ENCODE peak calls at places on chromosomes 1 and 21, in nine cellular contexts. One of them, this sample, is unnamed.
A peak's percentile ranks its signal among the peaks of the same experiment; 100 is the strongest.

GRCh38 chr1:205667909-205668643 is 12.2 kb downstream of the SLC45A3 start:
- DNase-seq in NCI-H1092: no peak
- DNase-seq in cardiac muscle cell: no peak
- DNase-seq in IMR-90: no peak
- DNase-seq in lower lobe of right lung: no peak
- DNase-seq in CD8-positive, alpha-beta memory T cell: no peak
- DNase-seq in CD8-positive, alpha-beta T cell: no peak
- DNase-seq in mesothelial cell of epicardium: no peak
- DNase-seq in neural crest cell: peak; percentile 40
- DNase-seq in this sample: peak; percentile 63

GRCh38 chr1:109392788-109393580 is 4.7 kb downstream of the SORT1 start:
- DNase-seq in NCI-H1092: no peak
- DNase-seq in cardiac muscle cell: peak; percentile 65
- DNase-seq in IMR-90: peak; percentile 81
- DNase-seq in lower lobe of right lung: peak; percentile 78
- DNase-seq in CD8-positive, alpha-beta memory T cell: no peak
- DNase-seq in CD8-positive, alpha-beta T cell: no peak
- DNase-seq in mesothelial cell of epicardium: no peak
- DNase-seq in neural crest cell: peak; percentile 33
- DNase-seq in this sample: no peak

GRCh38 chr1:85149805-85150204 is 51.0 kb downstream of the SYDE2 start:
- DNase-seq in NCI-H1092: no peak
- DNase-seq in cardiac muscle cell: no peak
- DNase-seq in IMR-90: no peak
- DNase-seq in lower lobe of right lung: no peak
- DNase-seq in CD8-positive, alpha-beta memory T cell: no peak
- DNase-seq in CD8-positive, alpha-beta T cell: no peak
- DNase-seq in mesothelial cell of epicardium: no peak
- DNase-seq in neural crest cell: no peak
- DNase-seq in this sample: no peak

GRCh38 chr1:151993084-151993733 is 450 bp downstream of the S100A10 start:
- DNase-seq in NCI-H1092: no peak
- DNase-seq in cardiac muscle cell: peak; percentile 29
- DNase-seq in IMR-90: no peak
- DNase-seq in lower lobe of right lung: peak; percentile 73
- DNase-seq in CD8-positive, alpha-beta memory T cell: peak; percentile 27
- DNase-seq in CD8-positive, alpha-beta T cell: peak; percentile 39
- DNase-seq in mesothelial cell of epicardium: no peak
- DNase-seq in neural crest cell: no peak
- DNase-seq in this sample: no peak

GRCh38 chr1:151839457-151840409 is at the start of gene C2CD4D:
- DNase-seq in NCI-H1092: peak; percentile 80
- DNase-seq in cardiac muscle cell: peak; percentile 64
- DNase-seq in IMR-90: no peak
- DNase-seq in lower lobe of right lung: peak; percentile 68
- DNase-seq in CD8-positive, alpha-beta memory T cell: peak; percentile 69
- DNase-seq in CD8-positive, alpha-beta T cell: peak; percentile 66
- DNase-seq in mesothelial cell of epicardium: peak; percentile 37
- DNase-seq in neural crest cell: peak; percentile 66
- DNase-seq in this sample: peak; percentile 88

GRCh38 chr1:241934181-241934815 is 23.3 kb upstream of the BECN2 start:
- DNase-seq in NCI-H1092: peak; percentile 24
- DNase-seq in cardiac muscle cell: peak; percentile 1
- DNase-seq in IMR-90: no peak
- DNase-seq in lower lobe of right lung: no peak
- DNase-seq in CD8-positive, alpha-beta memory T cell: no peak
- DNase-seq in CD8-positive, alpha-beta T cell: no peak
- DNase-seq in mesothelial cell of epicardium: peak; percentile 27
- DNase-seq in neural crest cell: peak; percentile 36
- DNase-seq in this sample: no peak

GRCh38 chr21:37551406-37552355 is 185.1 kb downstream of the DYRK1A start:
- DNase-seq in NCI-H1092: peak; percentile 52
- DNase-seq in cardiac muscle cell: peak; percentile 82
- DNase-seq in IMR-90: no peak
- DNase-seq in lower lobe of right lung: peak; percentile 60
- DNase-seq in CD8-positive, alpha-beta memory T cell: no peak
- DNase-seq in CD8-positive, alpha-beta T cell: no peak
- DNase-seq in mesothelial cell of epicardium: no peak
- DNase-seq in neural crest cell: no peak
- DNase-seq in this sample: no peak

GRCh38 chr1:241560511-241561187 is 28.5 kb downstream of the KMO start:
- DNase-seq in NCI-H1092: no peak
- DNase-seq in cardiac muscle cell: no peak
- DNase-seq in IMR-90: no peak
- DNase-seq in lower lobe of right lung: no peak
- DNase-seq in CD8-positive, alpha-beta memory T cell: no peak
- DNase-seq in CD8-positive, alpha-beta T cell: no peak
- DNase-seq in mesothelial cell of epicardium: no peak
- DNase-seq in neural crest cell: no peak
- DNase-seq in this sample: no peak

GRCh38 chr1:14598498-14599172 is at the start of gene KAZN:
- DNase-seq in NCI-H1092: peak; percentile 58
- DNase-seq in cardiac muscle cell: no peak
- DNase-seq in IMR-90: no peak
- DNase-seq in lower lobe of right lung: peak; percentile 47
- DNase-seq in CD8-positive, alpha-beta memory T cell: no peak
- DNase-seq in CD8-positive, alpha-beta T cell: no peak
- DNase-seq in mesothelial cell of epicardium: peak; percentile 67
- DNase-seq in neural crest cell: peak; percentile 63
- DNase-seq in this sample: no peak

GRCh38 chr1:9639190-9639589 is 12.3 kb upstream of the PIK3CD start:
- DNase-seq in NCI-H1092: no peak
- DNase-seq in cardiac muscle cell: no peak
- DNase-seq in IMR-90: no peak
- DNase-seq in lower lobe of right lung: no peak
- DNase-seq in CD8-positive, alpha-beta memory T cell: no peak
- DNase-seq in CD8-positive, alpha-beta T cell: no peak
- DNase-seq in mesothelial cell of epicardium: no peak
- DNase-seq in neural crest cell: no peak
- DNase-seq in this sample: no peak

GRCh38 chr1:37722181-37723071 is 30.1 kb downstream of the CDCA8 start:
- DNase-seq in NCI-H1092: no peak
- DNase-seq in cardiac muscle cell: no peak
- DNase-seq in IMR-90: no peak
- DNase-seq in lower lobe of right lung: no peak
- DNase-seq in CD8-positive, alpha-beta memory T cell: no peak
- DNase-seq in CD8-positive, alpha-beta T cell: no peak
- DNase-seq in mesothelial cell of epicardium: no peak
- DNase-seq in neural crest cell: no peak
- DNase-seq in this sample: no peak

GRCh38 chr1:93215322-93215721 is 34.8 kb downstream of the CCDC18 start:
- DNase-seq in NCI-H1092: no peak
- DNase-seq in cardiac muscle cell: no peak
- DNase-seq in IMR-90: no peak
- DNase-seq in lower lobe of right lung: no peak
- DNase-seq in CD8-positive, alpha-beta memory T cell: no peak
- DNase-seq in CD8-positive, alpha-beta T cell: no peak
- DNase-seq in mesothelial cell of epicardium: no peak
- DNase-seq in neural crest cell: no peak
- DNase-seq in this sample: no peak

GRCh38 chr1:41898191-41898713 is 20.5 kb downstream of the HIVEP3 start:
- DNase-seq in NCI-H1092: no peak
- DNase-seq in cardiac muscle cell: peak; percentile 83
- DNase-seq in IMR-90: peak; percentile 62
- DNase-seq in lower lobe of right lung: no peak
- DNase-seq in CD8-positive, alpha-beta memory T cell: peak; percentile 54
- DNase-seq in CD8-positive, alpha-beta T cell: peak; percentile 62
- DNase-seq in mesothelial cell of epicardium: no peak
- DNase-seq in neural crest cell: no peak
- DNase-seq in this sample: no peak

GRCh38 chr1:227712648-227713047 is 22.5 kb downstream of the JMJD4 start:
- DNase-seq in NCI-H1092: no peak
- DNase-seq in cardiac muscle cell: no peak
- DNase-seq in IMR-90: no peak
- DNase-seq in lower lobe of right lung: no peak
- DNase-seq in CD8-positive, alpha-beta memory T cell: no peak
- DNase-seq in CD8-positive, alpha-beta T cell: no peak
- DNase-seq in mesothelial cell of epicardium: no peak
- DNase-seq in neural crest cell: no peak
- DNase-seq in this sample: no peak

GRCh38 chr1:168465942-168466702 is 77.7 kb downstream of the XCL2 start:
- DNase-seq in NCI-H1092: peak; percentile 64
- DNase-seq in cardiac muscle cell: peak; percentile 82
- DNase-seq in IMR-90: peak; percentile 46
- DNase-seq in lower lobe of right lung: no peak
- DNase-seq in CD8-positive, alpha-beta memory T cell: no peak
- DNase-seq in CD8-positive, alpha-beta T cell: peak; percentile 20
- DNase-seq in mesothelial cell of epicardium: peak; percentile 57
- DNase-seq in neural crest cell: no peak
- DNase-seq in this sample: no peak

GRCh38 chr1:238177960-238178359 is 287.2 kb upstream of the ZP4 start:
- DNase-seq in NCI-H1092: no peak
- DNase-seq in cardiac muscle cell: no peak
- DNase-seq in IMR-90: no peak
- DNase-seq in lower lobe of right lung: no peak
- DNase-seq in CD8-positive, alpha-beta memory T cell: no peak
- DNase-seq in CD8-positive, alpha-beta T cell: no peak
- DNase-seq in mesothelial cell of epicardium: no peak
- DNase-seq in neural crest cell: no peak
- DNase-seq in this sample: no peak

GRCh38 chr1:218394416-218394815 is 49.3 kb downstream of the TGFB2 start:
- DNase-seq in NCI-H1092: peak; percentile 42
- DNase-seq in cardiac muscle cell: no peak
- DNase-seq in IMR-90: no peak
- DNase-seq in lower lobe of right lung: no peak
- DNase-seq in CD8-positive, alpha-beta memory T cell: no peak
- DNase-seq in CD8-positive, alpha-beta T cell: no peak
- DNase-seq in mesothelial cell of epicardium: no peak
- DNase-seq in neural crest cell: no peak
- DNase-seq in this sample: no peak

GRCh38 chr1:239593527-239593926 is 207.2 kb downstream of the CHRM3 start:
- DNase-seq in NCI-H1092: no peak
- DNase-seq in cardiac muscle cell: no peak
- DNase-seq in IMR-90: no peak
- DNase-seq in lower lobe of right lung: no peak
- DNase-seq in CD8-positive, alpha-beta memory T cell: no peak
- DNase-seq in CD8-positive, alpha-beta T cell: no peak
- DNase-seq in mesothelial cell of epicardium: no peak
- DNase-seq in neural crest cell: no peak
- DNase-seq in this sample: no peak

GRCh38 chr1:227844320-227845114 is 29.0 kb downstream of the PRSS38 start:
- DNase-seq in NCI-H1092: no peak
- DNase-seq in cardiac muscle cell: no peak
- DNase-seq in IMR-90: no peak
- DNase-seq in lower lobe of right lung: no peak
- DNase-seq in CD8-positive, alpha-beta memory T cell: no peak
- DNase-seq in CD8-positive, alpha-beta T cell: no peak
- DNase-seq in mesothelial cell of epicardium: no peak
- DNase-seq in neural crest cell: no peak
- DNase-seq in this sample: no peak

GRCh38 chr1:116340506-116341240 is 32.4 kb upstream of the ATP1A1 start:
- DNase-seq in NCI-H1092: no peak
- DNase-seq in cardiac muscle cell: no peak
- DNase-seq in IMR-90: no peak
- DNase-seq in lower lobe of right lung: no peak
- DNase-seq in CD8-positive, alpha-beta memory T cell: no peak
- DNase-seq in CD8-positive, alpha-beta T cell: no peak
- DNase-seq in mesothelial cell of epicardium: no peak
- DNase-seq in neural crest cell: no peak
- DNase-seq in this sample: no peak

GRCh38 chr1:118158918-118159317 is 26.1 kb downstream of the SPAG17 start:
- DNase-seq in NCI-H1092: no peak
- DNase-seq in cardiac muscle cell: peak; percentile 82
- DNase-seq in IMR-90: peak; percentile 76
- DNase-seq in lower lobe of right lung: no peak
- DNase-seq in CD8-positive, alpha-beta memory T cell: no peak
- DNase-seq in CD8-positive, alpha-beta T cell: no peak
- DNase-seq in mesothelial cell of epicardium: no peak
- DNase-seq in neural crest cell: no peak
- DNase-seq in this sample: no peak

GRCh38 chr21:38850277-38850951 is 44.7 kb downstream of the ETS2 start:
- DNase-seq in NCI-H1092: no peak
- DNase-seq in cardiac muscle cell: no peak
- DNase-seq in IMR-90: no peak
- DNase-seq in lower lobe of right lung: no peak
- DNase-seq in CD8-positive, alpha-beta memory T cell: no peak
- DNase-seq in CD8-positive, alpha-beta T cell: no peak
- DNase-seq in mesothelial cell of epicardium: no peak
- DNase-seq in neural crest cell: no peak
- DNase-seq in this sample: no peak

GRCh38 chr1:23177031-23177430 is 8.4 kb upstream of the LUZP1 start:
- DNase-seq in NCI-H1092: no peak
- DNase-seq in cardiac muscle cell: peak; percentile 21
- DNase-seq in IMR-90: no peak
- DNase-seq in lower lobe of right lung: no peak
- DNase-seq in CD8-positive, alpha-beta memory T cell: no peak
- DNase-seq in CD8-positive, alpha-beta T cell: no peak
- DNase-seq in mesothelial cell of epicardium: no peak
- DNase-seq in neural crest cell: no peak
- DNase-seq in this sample: no peak

GRCh38 chr1:155254714-155255242 is 505 bp downstream of the ENTREP3 start:
- DNase-seq in NCI-H1092: peak; percentile 63
- DNase-seq in cardiac muscle cell: no peak
- DNase-seq in IMR-90: no peak
- DNase-seq in lower lobe of right lung: no peak
- DNase-seq in CD8-positive, alpha-beta memory T cell: no peak
- DNase-seq in CD8-positive, alpha-beta T cell: no peak
- DNase-seq in mesothelial cell of epicardium: no peak
- DNase-seq in neural crest cell: no peak
- DNase-seq in this sample: no peak

GRCh38 chr1:224894915-224895314 is 34.6 kb upstream of the DNAH14 start:
- DNase-seq in NCI-H1092: no peak
- DNase-seq in cardiac muscle cell: peak; percentile 13
- DNase-seq in IMR-90: peak; percentile 8
- DNase-seq in lower lobe of right lung: no peak
- DNase-seq in CD8-positive, alpha-beta memory T cell: no peak
- DNase-seq in CD8-positive, alpha-beta T cell: no peak
- DNase-seq in mesothelial cell of epicardium: no peak
- DNase-seq in neural crest cell: no peak
- DNase-seq in this sample: no peak

GRCh38 chr1:218344814-218345672 is at the start of gene TGFB2:
- DNase-seq in NCI-H1092: peak; percentile 65
- DNase-seq in cardiac muscle cell: peak; percentile 87
- DNase-seq in IMR-90: peak; percentile 85
- DNase-seq in lower lobe of right lung: no peak
- DNase-seq in CD8-positive, alpha-beta memory T cell: no peak
- DNase-seq in CD8-positive, alpha-beta T cell: no peak
- DNase-seq in mesothelial cell of epicardium: no peak
- DNase-seq in neural crest cell: peak; percentile 12
- DNase-seq in this sample: no peak

GRCh38 chr1:224635356-224635755 is 19.2 kb downstream of the CNIH3 start:
- DNase-seq in NCI-H1092: no peak
- DNase-seq in cardiac muscle cell: peak; percentile 68
- DNase-seq in IMR-90: peak; percentile 87
- DNase-seq in lower lobe of right lung: no peak
- DNase-seq in CD8-positive, alpha-beta memory T cell: no peak
- DNase-seq in CD8-positive, alpha-beta T cell: no peak
- DNase-seq in mesothelial cell of epicardium: no peak
- DNase-seq in neural crest cell: no peak
- DNase-seq in this sample: no peak

GRCh38 chr1:33119532-33120217 is 38.7 kb downstream of the AZIN2 start:
- DNase-seq in NCI-H1092: no peak
- DNase-seq in cardiac muscle cell: no peak
- DNase-seq in IMR-90: peak; percentile 46
- DNase-seq in lower lobe of right lung: no peak
- DNase-seq in CD8-positive, alpha-beta memory T cell: no peak
- DNase-seq in CD8-positive, alpha-beta T cell: no peak
- DNase-seq in mesothelial cell of epicardium: no peak
- DNase-seq in neural crest cell: no peak
- DNase-seq in this sample: no peak

GRCh38 chr1:226411619-226412018 is 3.7 kb upstream of the PARP1 start:
- DNase-seq in NCI-H1092: no peak
- DNase-seq in cardiac muscle cell: no peak
- DNase-seq in IMR-90: no peak
- DNase-seq in lower lobe of right lung: no peak
- DNase-seq in CD8-positive, alpha-beta memory T cell: no peak
- DNase-seq in CD8-positive, alpha-beta T cell: no peak
- DNase-seq in mesothelial cell of epicardium: no peak
- DNase-seq in neural crest cell: no peak
- DNase-seq in this sample: no peak